ENCODE peak calls at places on chromosomes 13 and 19, in seven cellular contexts. B is foreskin fibroblast, E is mesothelial cell of epicardium, D is fibroblast of mammary gland, J is uterus, F is HFFc6, S is right atrium auricular region. P is an unnamed sample.

GRCh38 chr19:58277197-58277596 is 1.6 kb upstream of the ZNF8 start:
- DNase-seq in B (no peak), E (no peak), D (no peak), J (no peak), F (no peak), S (no peak), P (no peak)

GRCh38 chr13:31053098-31053497 is 108.6 kb downstream of the HSPH1 start:
- DNase-seq in B (no peak), E (no peak), D (peak), J (no peak), F (no peak), S (no peak), P (no peak)

GRCh38 chr13:20219585-20219984 is 12.5 kb downstream of the GJB6 start:
- DNase-seq in B (no peak), E (no peak), D (no peak), J (no peak), F (no peak), S (no peak), P (no peak)

GRCh38 chr19:40933025-40933424 is 51.0 kb upstream of the CYP2A7 start:
- DNase-seq in B (no peak), E (no peak), D (peak), J (no peak), F (peak), S (no peak), P (no peak)

GRCh38 chr19:35261356-35262100 is 7.2 kb upstream of the USF2 start:
- DNase-seq in B (no peak), E (no peak), D (no peak), J (no peak), F (no peak), S (peak), P (peak)

GRCh38 chr19:35751839-35752745 is 3.7 kb downstream of the LIN37 start:
- DNase-seq in B (no peak), E (no peak), D (no peak), J (no peak), F (no peak), S (no peak), P (no peak)

GRCh38 chr13:48156466-48156865 is 61.6 kb upstream of the MED4 start:
- DNase-seq in B (no peak), E (no peak), D (no peak), J (no peak), F (no peak), S (no peak), P (no peak)

GRCh38 chr13:47603365-47603764 is 397.7 kb downstream of the SUCLA2 start:
- DNase-seq in B (no peak), E (no peak), D (peak), J (no peak), F (no peak), S (no peak), P (no peak)

GRCh38 chr13:22240716-22241115 is 569.8 kb downstream of the FGF9 start:
- DNase-seq in B (no peak), E (no peak), D (no peak), J (no peak), F (no peak), S (no peak), P (no peak)

GRCh38 chr13:37797606-37798005 is 72.0 kb downstream of the TRPC4 start:
- DNase-seq in B (no peak), E (no peak), D (no peak), J (no peak), F (no peak), S (no peak), P (no peak)

GRCh38 chr19:45653634-45654033 is 14.4 kb upstream of the GIPR start:
- DNase-seq in B (no peak), E (no peak), D (peak), J (no peak), F (no peak), S (no peak), P (no peak)

GRCh38 chr19:20182232-20182785 is 15.3 kb downstream of the ZNF486 start:
- DNase-seq in B (no peak), E (no peak), D (no peak), J (no peak), F (no peak), S (no peak), P (no peak)

GRCh38 chr13:93248627-93249047 is 22.0 kb downstream of the GPC6 start:
- DNase-seq in B (peak), E (no peak), D (no peak), J (no peak), F (peak), S (no peak), P (no peak)

GRCh38 chr19:2962018-2962670 is 15.2 kb upstream of the TLE6 start:
- DNase-seq in B (peak), E (no peak), D (peak), J (no peak), F (peak), S (peak), P (peak)

GRCh38 chr19:22263121-22263520 is 23.1 kb upstream of the ZNF729 start:
- DNase-seq in B (no peak), E (no peak), D (no peak), J (no peak), F (no peak), S (peak), P (peak)

GRCh38 chr19:49718511-49718910 is 27.6 kb downstream of the CPT1C start:
- DNase-seq in B (peak), E (no peak), D (no peak), J (no peak), F (no peak), S (no peak), P (no peak)

GRCh38 chr19:13269348-13269747 is 119.1 kb downstream of the IER2 start:
- DNase-seq in B (no peak), E (no peak), D (no peak), J (no peak), F (no peak), S (no peak), P (no peak)

GRCh38 chr19:13001502-13002388 is 6.5 kb downstream of the NFIX start:
- DNase-seq in B (peak), E (no peak), D (peak), J (peak), F (no peak), S (peak), P (no peak)

GRCh38 chr19:10105241-10106099 is 692 bp upstream of the PPAN start:
- DNase-seq in B (no peak), E (no peak), D (no peak), J (no peak), F (no peak), S (no peak), P (no peak)

GRCh38 chr13:44188257-44188656 is 185.4 kb upstream of the SERP2 start:
- DNase-seq in B (peak), E (no peak), D (peak), J (no peak), F (peak), S (no peak), P (no peak)

GRCh38 chr13:113546571-113547247 is 37.8 kb upstream of the TFDP1 start:
- DNase-seq in B (peak), E (no peak), D (peak), J (peak), F (no peak), S (peak), P (peak)

GRCh38 chr13:50801087-50801931 is 42.2 kb downstream of the DLEU7 start:
- DNase-seq in B (peak), E (no peak), D (peak), J (peak), F (peak), S (no peak), P (no peak)

GRCh38 chr19:485122-485521 is 11.2 kb upstream of the MADCAM1 start:
- DNase-seq in B (no peak), E (no peak), D (no peak), J (no peak), F (no peak), S (no peak), P (no peak)

GRCh38 chr19:35571406-35571965 is 8.0 kb upstream of the ATP4A start:
- DNase-seq in B (no peak), E (no peak), D (no peak), J (no peak), F (no peak), S (no peak), P (no peak)

GRCh38 chr19:29492761-29493160 is 33.0 kb upstream of the VSTM2B start:
- DNase-seq in B (no peak), E (no peak), D (peak), J (no peak), F (peak), S (no peak), P (no peak)

GRCh38 chr13:95075506-95075905 is 225.7 kb downstream of the ABCC4 start:
- DNase-seq in B (no peak), E (no peak), D (no peak), J (no peak), F (no peak), S (no peak), P (no peak)

GRCh38 chr13:98643479-98643878 is 66.6 kb upstream of the STK24 start:
- DNase-seq in B (no peak), E (no peak), D (no peak), J (no peak), F (no peak), S (no peak), P (no peak)

GRCh38 chr19:16764280-16764679 is 44.6 kb downstream of the NWD1 start:
- DNase-seq in B (no peak), E (no peak), D (no peak), J (no peak), F (no peak), S (no peak), P (no peak)

GRCh38 chr19:1317274-1317673 is 31.6 kb downstream of the EFNA2 start:
- DNase-seq in B (no peak), E (no peak), D (no peak), J (no peak), F (no peak), S (no peak), P (no peak)

GRCh38 chr13:98372886-98373285 is 195.8 kb upstream of the RNF113B start:
- DNase-seq in B (peak), E (no peak), D (no peak), J (no peak), F (no peak), S (no peak), P (no peak)

GRCh38 chr13:26727633-26728032 is 33.0 kb downstream of the GPR12 start:
- DNase-seq in B (no peak), E (no peak), D (no peak), J (no peak), F (no peak), S (peak), P (no peak)

GRCh38 chr13:26872444-26873173 is 112.0 kb upstream of the GPR12 start:
- DNase-seq in B (peak), E (peak), D (peak), J (no peak), F (peak), S (no peak), P (no peak)

GRCh38 chr19:3478409-3479176 is 1.7 kb downstream of the SMIM24 start:
- DNase-seq in B (no peak), E (no peak), D (no peak), J (no peak), F (no peak), S (no peak), P (no peak)

GRCh38 chr13:113342820-113343691 is 20.9 kb downstream of the GRTP1 start:
- DNase-seq in B (no peak), E (no peak), D (no peak), J (no peak), F (no peak), S (no peak), P (no peak)

GRCh38 chr13:85896516-85897450 is 97.6 kb upstream of the SLITRK6 start:
- DNase-seq in B (no peak), E (no peak), D (no peak), J (no peak), F (no peak), S (no peak), P (no peak)
- TF ChIP-seq CTCF in B (no peak), E (peak), D (no peak), J (no peak), F (peak), S (no peak), P (peak)

GRCh38 chr13:80481589-80481988 is 140.7 kb upstream of the SPRY2 start:
- DNase-seq in B (no peak), E (no peak), D (no peak), J (no peak), F (no peak), S (no peak), P (no peak)

GRCh38 chr13:80486407-80486806 is 145.5 kb upstream of the SPRY2 start:
- DNase-seq in B (peak), E (no peak), D (peak), J (no peak), F (no peak), S (no peak), P (no peak)

GRCh38 chr13:80477641-80478443 is 136.9 kb upstream of the SPRY2 start:
- DNase-seq in B (no peak), E (no peak), D (no peak), J (no peak), F (no peak), S (no peak), P (no peak)

GRCh38 chr13:80483157-80483556 is 142.2 kb upstream of the SPRY2 start:
- DNase-seq in B (no peak), E (no peak), D (no peak), J (no peak), F (no peak), S (no peak), P (no peak)
- TF ChIP-seq CTCF in B (no peak), E (no peak), D (no peak), J (no peak), F (no peak), S (no peak), P (no peak)

GRCh38 chr13:111458739-111459138 is 138.3 kb downstream of the TEX29 start:
- DNase-seq in B (no peak), E (no peak), D (no peak), J (no peak), F (no peak), S (no peak), P (no peak)

GRCh38 chr13:111459803-111460547 is 139.5 kb downstream of the TEX29 start:
- DNase-seq in B (no peak), E (no peak), D (no peak), J (no peak), F (no peak), S (no peak), P (no peak)

GRCh38 chr13:111461445-111462149 is 141.2 kb downstream of the TEX29 start:
- DNase-seq in B (no peak), E (no peak), D (no peak), J (no peak), F (no peak), S (no peak), P (no peak)

GRCh38 chr13:111462221-111462764 is 141.9 kb downstream of the TEX29 start:
- DNase-seq in B (no peak), E (no peak), D (no peak), J (no peak), F (no peak), S (no peak), P (no peak)

GRCh38 chr13:111460548-111461444 is 140.4 kb downstream of the TEX29 start:
- DNase-seq in B (peak), E (no peak), D (peak), J (peak), F (peak), S (no peak), P (no peak)
- TF ChIP-seq CTCF in B (peak), E (no peak), D (peak), J (peak), F (peak), S (no peak), P (peak)

GRCh38 chr13:29733069-29733700 is 117.2 kb downstream of the UBL3 start:
- DNase-seq in B (no peak), E (no peak), D (no peak), J (no peak), F (peak), S (no peak), P (no peak)

DNA sequence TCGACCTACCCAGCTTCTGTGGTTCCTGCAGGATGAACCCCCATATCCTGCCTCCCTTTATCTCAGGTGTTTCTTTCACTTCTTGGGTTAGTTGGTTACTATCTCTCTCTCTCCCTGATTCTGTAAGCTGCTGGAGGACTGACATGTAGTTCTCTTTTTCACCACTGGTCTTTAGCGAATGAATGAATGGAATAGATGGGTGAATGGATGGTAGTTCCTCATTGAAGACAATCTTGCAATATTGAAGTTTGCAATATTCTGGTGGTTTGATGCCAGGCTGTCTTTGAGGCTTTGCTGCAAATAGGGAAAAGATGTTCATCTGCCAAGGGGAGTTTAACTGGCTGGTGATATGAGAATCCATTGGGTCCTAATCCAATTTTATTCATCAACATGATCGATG is 120.2 kb downstream of the UBL3 start:
- DNase-seq in B (no peak), E (no peak), D (no peak), J (no peak), F (no peak), S (no peak), P (no peak)
- TF ChIP-seq CTCF in B (no peak), E (peak), D (peak), J (no peak), F (peak), S (no peak), P (no peak)